ENCODE peak calls at places on chromosomes 11 and 22, in seven cellular contexts. H, M, O, L, A, I and P are unnamed samples.

GRCh38 chr11:79094601-79095000 is 346.2 kb downstream of the TENM4 start:
- DNase-seq in O (no peak), A (no peak), M (no peak), H (no peak), I (no peak), L (no peak), P (peak)

GRCh38 chr22:32204211-32204855 is 540 bp downstream of the RFPL2 start:
- DNase-seq in A (no peak), O (no peak), M (no peak), L (peak), I (no peak), H (peak), P (peak)

GRCh38 chr22:41481925-41482318 is 13.0 kb downstream of the ACO2 start:
- DNase-seq in H (no peak), L (no peak), I (no peak), A (no peak), M (no peak), O (no peak), P (peak)

GRCh38 chr11:122523841-122524531 is 131.5 kb upstream of the UBASH3B start:
- DNase-seq in L (no peak), O (no peak), I (no peak), H (no peak), A (no peak), M (no peak), P (peak)

GRCh38 chr11:119029340-119030028 is 1.2 kb downstream of the SLC37A4 start:
- DNase-seq in I (peak), H (no peak), O (no peak), L (no peak), M (no peak), A (peak), P (peak)

GRCh38 chr11:3861698-3862097 is 6.2 kb downstream of the STIM1 start:
- DNase-seq in A (no peak), O (no peak), L (no peak), M (no peak), I (no peak), H (no peak), P (no peak)

GRCh38 chr22:30885591-30885990 is 83.0 kb downstream of the MORC2 start:
- DNase-seq in A (no peak), O (no peak), L (no peak), H (no peak), I (no peak), M (no peak), P (no peak)

GRCh38 chr11:91851908-91852307 is 372.7 kb upstream of the FAT3 start:
- DNase-seq in M (no peak), O (no peak), I (no peak), A (no peak), H (no peak), L (no peak), P (no peak)

GRCh38 chr11:44823920-44824704 is 97.3 kb downstream of the TSPAN18 start:
- DNase-seq in I (no peak), O (no peak), M (no peak), H (no peak), A (no peak), L (no peak), P (no peak)

GRCh38 chr11:117166491-117166890 is 12.1 kb upstream of the SIDT2 start:
- DNase-seq in O (no peak), L (no peak), I (no peak), H (no peak), A (no peak), M (no peak), P (no peak)

GRCh38 chr11:17952487-17952886 is 60.4 kb downstream of the SERGEF start:
- DNase-seq in L (no peak), I (no peak), M (no peak), O (no peak), A (no peak), H (no peak), P (no peak)

GRCh38 chr22:22244337-22245250 is at the start of gene VPREB1:
- DNase-seq in H (no peak), M (no peak), O (no peak), I (peak), L (no peak), A (no peak), P (no peak)

GRCh38 chr22:43991316-43992020 is 32.6 kb upstream of the PARVB start:
- DNase-seq in O (no peak), A (peak), H (no peak), M (no peak), L (no peak), I (no peak), P (no peak)

GRCh38 chr11:121654506-121655480 is 202.0 kb upstream of the SORL1-AS1 start:
- DNase-seq in L (peak), H (no peak), O (no peak), M (no peak), A (peak), I (no peak), P (no peak)

GRCh38 chr11:126358763-126359160 is 3.3 kb downstream of the ST3GAL4 start:
- DNase-seq in L (no peak), I (no peak), O (no peak), M (no peak), H (no peak), A (peak), P (no peak)

GRCh38 chr11:122895591-122895990 is 13.0 kb downstream of the JHY start:
- DNase-seq in I (no peak), L (peak), H (peak), M (no peak), A (no peak), O (no peak), P (no peak)

GRCh38 chr11:86292912-86293606 is 9.0 kb upstream of the HIKESHI start:
- DNase-seq in M (no peak), A (no peak), L (no peak), I (no peak), O (no peak), H (no peak), P (no peak)

GRCh38 chr11:128266893-128267292 is 320.5 kb downstream of the ETS1 start:
- DNase-seq in O (no peak), H (no peak), M (no peak), L (no peak), A (no peak), I (no peak), P (no peak)

GRCh38 chr22:36510384-36510783 is 3.5 kb upstream of the FOXRED2 start:
- DNase-seq in L (no peak), A (peak), I (no peak), H (no peak), O (no peak), M (no peak), P (no peak)

GRCh38 chr22:21974058-21974649 is 8.4 kb downstream of the TOP3B start:
- DNase-seq in A (no peak), H (no peak), M (no peak), I (no peak), L (no peak), O (no peak), P (no peak)

GRCh38 chr11:27863637-27864036 is 163.4 kb upstream of the BDNF start:
- DNase-seq in I (no peak), M (no peak), O (no peak), H (no peak), A (no peak), L (no peak), P (peak)

GRCh38 chr11:125451400-125452124 is 44.5 kb downstream of the FEZ1 start:
- DNase-seq in A (no peak), O (peak), H (peak), M (peak), L (no peak), I (no peak), P (peak)

GRCh38 chr11:64089027-64089360 is 53.3 kb downstream of the FLRT1 start:
- DNase-seq in O (no peak), L (no peak), M (no peak), A (no peak), H (no peak), I (no peak), P (no peak)

GRCh38 chr11:133157180-133157579 is 375.1 kb downstream of the OPCML start:
- DNase-seq in A (no peak), O (no peak), L (no peak), M (no peak), I (no peak), H (peak), P (no peak)

GRCh38 chr11:63574856-63575602 is 11.8 kb upstream of the PLAAT2 start:
- DNase-seq in M (no peak), I (no peak), L (no peak), A (no peak), H (no peak), O (no peak), P (no peak)

GRCh38 chr11:128313931-128314330 is 273.4 kb downstream of the ETS1 start:
- DNase-seq in O (no peak), A (no peak), L (no peak), M (no peak), H (no peak), I (no peak), P (no peak)

GRCh38 chr22:29151316-29151715 is 54.4 kb upstream of the EMID1 start:
- DNase-seq in O (peak), H (no peak), L (no peak), M (no peak), A (no peak), I (no peak), P (no peak)

GRCh38 chr22:42933783-42934144 is 76.7 kb upstream of the ARFGAP3 start:
- DNase-seq in L (no peak), A (peak), M (no peak), O (no peak), I (no peak), H (peak), P (no peak)

GRCh38 chr22:21823740-21824438 is 43.6 kb downstream of the MAPK1 start:
- DNase-seq in A (no peak), H (no peak), O (no peak), L (no peak), M (no peak), I (no peak), P (no peak)

GRCh38 chr11:123561046-123561781 is 93.2 kb downstream of the SCN3B start:
- DNase-seq in M (no peak), L (peak), O (no peak), I (peak), H (peak), A (no peak), P (peak)

GRCh38 chr22:24417200-24417599 is 10.2 kb upstream of the ADORA2A start:
- DNase-seq in L (no peak), I (no peak), H (no peak), M (no peak), O (no peak), A (no peak), P (no peak)

GRCh38 chr11:65891180-65892136 is 985 bp downstream of the CCDC85B start:
- DNase-seq in I (peak), O (no peak), M (no peak), H (peak), L (no peak), A (no peak), P (peak)

GRCh38 chr22:46115755-46116490 is 34.4 kb upstream of the PPARA start:
- DNase-seq in M (no peak), I (no peak), O (no peak), H (no peak), L (no peak), A (no peak), P (no peak)

GRCh38 chr11:21658654-21659193 is 534.2 kb upstream of the ANO5 start:
- DNase-seq in I (no peak), O (no peak), L (no peak), A (no peak), M (no peak), H (no peak), P (no peak)

GRCh38 chr22:20509344-20510047 is 2.1 kb downstream of the MED15 start:
- DNase-seq in I (peak), H (peak), A (peak), L (no peak), O (peak), M (no peak), P (no peak)

GRCh38 chr22:45925811-45926351 is 51.1 kb downstream of the WNT7B start:
- DNase-seq in H (no peak), M (no peak), L (no peak), A (no peak), I (no peak), O (no peak), P (peak)

GRCh38 chr22:27378994-27379393 is 422.6 kb downstream of the MN1 start:
- DNase-seq in I (no peak), O (no peak), L (no peak), H (no peak), M (no peak), A (no peak), P (no peak)

GRCh38 chr11:40686765-40687164 is 772.7 kb downstream of the LRRC4C start:
- DNase-seq in O (no peak), L (no peak), H (no peak), M (no peak), I (no peak), A (no peak), P (no peak)

GRCh38 chr11:2535673-2536439 is 91.0 kb downstream of the KCNQ1 start:
- DNase-seq in M (no peak), A (no peak), I (no peak), H (no peak), O (no peak), L (no peak), P (no peak)